ENCODE peak calls at places on chromosomes 5 and 9, in nine cellular contexts. P is brain microvascular endothelial cell; A is tibial artery; D is PC-3; M is psoas muscle; Z is endodermal cell; K is effector memory CD4-positive, alpha-beta T cell; E is MM.1S; U is hepatocyte. Q is an unnamed sample.

GRCh38 chr5:178467261-178468195 is 122.7 kb downstream of the COL23A1 start:
- DNase-seq in D (peak; percentile 59), E (no peak), P (peak; percentile 7), U (peak; percentile 39), Z (peak; percentile 24), M (no peak), A (peak; percentile 72), K (no peak), Q (no peak)

GRCh38 chr5:134458234-134458633 is 46.6 kb upstream of the CDKN2AIPNL start:
- DNase-seq in U (peak; percentile 31), M (peak; percentile 84), E (no peak), K (no peak), P (no peak), Z (no peak), A (peak; percentile 79), D (no peak), Q (peak; percentile 75)

GRCh38 chr9:121299125-121299466 is 31.1 kb downstream of the GSN start:
- DNase-seq in K (no peak), M (peak; percentile 70), D (no peak), U (peak; percentile 43), E (no peak), P (no peak), Z (peak; percentile 73), A (peak; percentile 76), Q (no peak)

GRCh38 chr5:159995841-159996240 is 13.1 kb upstream of the TTC1 start:
- DNase-seq in P (no peak), U (no peak), Z (peak; percentile 34), A (no peak), M (no peak), E (no peak), D (no peak), K (no peak), Q (no peak)

GRCh38 chr5:135829681-135830383 is 4.6 kb upstream of the SLC25A48 start:
- DNase-seq in M (peak; percentile 81), A (no peak), P (peak; percentile 47), Z (peak; percentile 93), U (peak; percentile 90), E (peak; percentile 63), K (no peak), D (peak; percentile 68), Q (peak; percentile 57)

GRCh38 chr5:122921826-122922225 is 76.4 kb downstream of the SNX24 start:
- DNase-seq in D (no peak), U (no peak), A (no peak), Z (no peak), K (no peak), M (no peak), E (no peak), P (no peak), Q (no peak)

GRCh38 chr9:127144670-127145458 is 22.4 kb upstream of the ANGPTL2 start:
- DNase-seq in P (no peak), A (no peak), K (no peak), U (no peak), D (no peak), M (peak; percentile 72), Z (peak; percentile 47), E (no peak), Q (peak; percentile 84)

GRCh38 chr5:98789029-98789428 is 15.6 kb downstream of the RGMB start:
- DNase-seq in A (no peak), E (no peak), Z (no peak), M (no peak), D (no peak), K (no peak), U (no peak), P (no peak), Q (no peak)

GRCh38 chr9:129879991-129880653 is 44.9 kb downstream of the USP20 start:
- DNase-seq in P (no peak), A (no peak), D (no peak), Z (no peak), E (no peak), K (no peak), U (peak; percentile 4), M (peak; percentile 41), Q (no peak)

GRCh38 chr5:138000102-138000723 is 32.7 kb downstream of the FAM13B start:
- DNase-seq in K (no peak), P (peak; percentile 78), D (peak; percentile 5), Z (no peak), M (no peak), U (peak; percentile 5), A (no peak), E (no peak), Q (no peak)

GRCh38 chr5:137997726-137998213 is 35.1 kb downstream of the FAM13B start:
- DNase-seq in K (no peak), E (peak; percentile 73), D (peak; percentile 45), Z (no peak), P (peak; percentile 4), M (no peak), U (no peak), A (no peak), Q (no peak)

GRCh38 chr5:137995747-137996123 is 37.1 kb downstream of the FAM13B start:
- DNase-seq in A (no peak), D (no peak), U (no peak), P (no peak), K (no peak), Z (no peak), E (no peak), M (no peak), Q (no peak)

GRCh38 chr5:137994556-137994955 is 38.3 kb downstream of the FAM13B start:
- DNase-seq in E (no peak), Z (no peak), K (no peak), U (no peak), M (no peak), P (no peak), A (no peak), D (no peak), Q (no peak)

GRCh38 chr5:137995077-137995746 is 37.7 kb downstream of the FAM13B start:
- DNase-seq in M (no peak), Z (no peak), K (no peak), U (no peak), A (no peak), P (peak; percentile 43), D (peak; percentile 43), E (no peak), Q (no peak)
- H3K27ac ChIP-seq in M (no peak overlapping the region), Z (no peak overlapping the region), K (no peak overlapping the region), U (no peak overlapping the region), A (no peak overlapping the region), P (no peak overlapping the region), D (no peak overlapping the region), E (no peak overlapping the region), Q (no peak overlapping the region)

DNA sequence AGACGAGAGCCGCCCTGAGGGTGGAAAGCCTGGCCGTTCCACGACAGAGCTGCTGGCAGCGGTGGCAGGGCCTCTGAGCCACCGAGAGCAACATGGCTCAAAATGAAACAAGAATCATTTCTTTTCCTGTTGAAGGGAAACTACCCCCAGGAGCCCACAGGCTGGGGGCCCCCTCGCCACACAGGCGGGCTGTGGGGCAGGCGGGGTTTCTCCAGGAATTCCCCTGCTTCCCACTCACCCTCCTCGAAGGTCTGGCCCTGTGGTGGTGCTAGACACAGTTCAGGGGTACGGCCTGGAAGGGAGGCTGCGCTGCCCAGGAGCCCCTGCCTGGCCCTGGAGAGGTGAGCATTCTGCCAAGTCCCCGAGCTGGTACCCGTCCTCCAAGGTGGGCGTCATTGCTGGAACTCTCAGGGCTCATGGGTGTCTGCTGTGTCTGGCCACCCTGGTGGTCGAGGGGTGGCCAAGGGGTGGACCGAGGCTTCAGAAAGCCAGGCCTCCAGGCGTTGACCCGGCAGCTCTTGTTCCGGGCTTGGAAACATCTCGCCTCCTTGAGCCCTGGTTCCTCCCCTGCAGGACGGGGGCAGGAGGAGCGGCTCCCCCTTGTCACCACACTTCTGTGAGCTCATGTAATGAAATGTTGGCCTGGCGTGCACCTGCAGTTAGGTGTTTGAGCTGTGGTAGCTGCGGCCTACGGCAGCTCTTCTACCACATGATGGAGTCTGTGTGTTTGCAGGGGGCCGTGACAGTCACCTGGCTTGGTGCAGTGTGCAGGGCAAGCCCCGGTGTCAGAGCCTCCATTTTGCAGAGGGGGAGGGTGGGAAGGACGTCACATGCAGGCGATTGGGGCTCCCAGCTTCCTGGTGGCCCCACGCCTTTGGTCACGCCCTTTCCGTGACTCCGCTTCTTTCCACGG is 65.3 kb downstream of the RXRA start:
- DNase-seq in D (no peak), P (no peak), A (no peak), K (peak; percentile 79), Z (no peak), U (no peak), M (no peak), E (peak; percentile 68), Q (no peak)
- H3K4me3 ChIP-seq in D (no peak overlapping the region), P (no peak overlapping the region), A (no peak overlapping the region), K (peak overlapping the region; percentile 27), Z (no peak overlapping the region), U (no peak overlapping the region), M (no peak overlapping the region), E (peak overlapping the region; percentile 33), Q (no peak overlapping the region)

DNA sequence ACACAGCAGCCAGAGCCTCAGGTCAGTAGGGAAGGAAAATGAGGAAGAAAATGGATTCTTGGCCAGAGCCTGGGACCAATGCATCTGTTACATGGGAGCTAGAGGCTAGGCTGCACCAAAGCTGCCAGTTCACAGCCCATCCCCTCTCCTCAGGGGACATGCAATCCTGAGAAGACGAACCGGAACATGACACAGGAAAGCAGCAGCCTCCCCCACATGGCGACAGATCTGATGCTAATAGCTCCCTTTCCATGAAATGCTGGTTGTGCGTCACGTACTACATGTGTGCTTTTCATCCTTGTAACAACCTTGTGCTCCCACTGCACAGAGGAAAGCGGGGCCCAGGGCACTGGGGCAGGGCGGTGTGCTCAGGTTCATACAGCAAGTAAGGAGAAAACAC is 67.5 kb downstream of the PRRT1B start:
- DNase-seq in D (no peak), P (no peak), U (no peak), M (no peak), Z (peak; percentile 72), A (no peak), E (no peak), K (no peak), Q (no peak)
- H3K27ac ChIP-seq in D (no peak overlapping the region), P (no peak overlapping the region), U (no peak overlapping the region), M (no peak overlapping the region), Z (no peak overlapping the region), A (no peak overlapping the region), E (no peak overlapping the region), K (no peak overlapping the region), Q (no peak overlapping the region)

GRCh38 chr5:72458407-72458806 is 48.8 kb downstream of the ZNF366 start:
- DNase-seq in Z (no peak), D (no peak), K (no peak), U (no peak), P (no peak), A (no peak), M (no peak), E (no peak), Q (no peak)

GRCh38 chr5:72459089-72459661 is 48.0 kb downstream of the ZNF366 start:
- DNase-seq in K (no peak), E (no peak), A (no peak), D (no peak), M (no peak), Z (no peak), U (no peak), P (no peak), Q (no peak)

GRCh38 chr5:72457491-72457890 is 49.7 kb downstream of the ZNF366 start:
- DNase-seq in P (no peak), U (no peak), D (no peak), A (no peak), K (no peak), Z (no peak), M (no peak), E (no peak), Q (no peak)

GRCh38 chr5:72459913-72460312 is 47.3 kb downstream of the ZNF366 start:
- DNase-seq in K (no peak), U (no peak), D (no peak), P (no peak), M (no peak), A (no peak), E (no peak), Z (no peak), Q (no peak)

DNA sequence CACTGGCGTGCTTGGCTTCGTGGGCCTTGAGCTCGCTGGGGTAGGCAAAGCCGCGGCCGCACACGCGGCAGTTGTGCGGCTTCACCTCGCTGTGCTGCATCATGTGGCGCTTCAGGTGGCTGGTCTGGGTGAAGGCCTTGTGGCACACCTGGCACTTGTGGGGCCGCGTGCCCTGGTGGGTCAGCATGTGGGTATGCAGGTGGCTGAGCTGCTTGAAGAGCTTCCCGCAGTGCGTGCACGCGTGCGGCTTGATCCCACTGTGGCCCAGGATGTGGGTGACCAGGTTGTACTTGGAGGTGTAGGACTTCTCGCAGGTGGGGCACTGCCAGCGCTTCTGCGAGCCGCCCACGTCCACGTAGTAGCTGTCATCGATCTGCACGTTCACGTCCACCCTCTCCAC is 46.8 kb downstream of the ZNF366 start:
- DNase-seq in E (no peak), M (no peak), U (no peak), D (no peak), A (no peak), P (no peak), K (no peak), Z (no peak), Q (no peak)
- H3K4me3 ChIP-seq in E (no peak overlapping the region), M (no peak overlapping the region), U (no peak overlapping the region), D (no peak overlapping the region), A (no peak overlapping the region), P (no peak overlapping the region), K (no peak overlapping the region), Z (no peak overlapping the region), Q (no peak overlapping the region)